ENCODE peak calls at places on chromosome 9, in seven cellular contexts. P is heart left ventricle; Z is activated CD4-positive, alpha-beta T cell treated with anti-CD3 and anti-CD28 coated beads, Interleukin-2, amount 10 ng/mL, durations not matched to agents 7 days and 5 days; F is PC-3; C is activated T-cell treated with anti-CD3 and anti-CD28 coated beads for 24 hours; D is Calu3; E is HT1080. A is an unnamed sample.
A peak's percentile ranks its signal among the peaks of the same experiment; 100 is the strongest.

GRCh38 chr9:116490321-116490720 is 196.8 kb upstream of the TRIM32 start:
- DNase-seq in P (no peak), Z (no peak), F (no peak), C (no peak), D (no peak), E (peak; percentile 51), A (no peak)

GRCh38 chr9:77879344-77880089 is 152.1 kb downstream of the GNAQ start:
- DNase-seq in P (no peak), Z (no peak), F (peak; percentile 30), C (no peak), D (peak; percentile 39), E (peak; percentile 40), A (no peak)

GRCh38 chr9:135547756-135548736 is 2.1 kb downstream of the OBP2A start:
- DNase-seq in P (no peak), Z (no peak), F (no peak), C (no peak), D (no peak), E (no peak), A (no peak)

GRCh38 chr9:106334081-106334480 is 528.9 kb upstream of the ZNF462 start:
- DNase-seq in P (no peak), Z (no peak), F (no peak), C (no peak), D (no peak), E (no peak), A (no peak)

GRCh38 chr9:37946971-37947370 is 43.0 kb upstream of the SLC25A51 start:
- DNase-seq in P (no peak), Z (no peak), F (no peak), C (no peak), D (no peak), E (no peak), A (no peak)

GRCh38 chr9:19028835-19029451 is 4.1 kb downstream of the SAXO1 start:
- DNase-seq in P (peak; percentile 38), Z (peak; percentile 53), F (peak; percentile 69), C (peak; percentile 12), D (peak; percentile 42), E (peak; percentile 56), A (no peak)

GRCh38 chr9:124257865-124258764 is at the start of gene NEK6:
- DNase-seq in P (peak; percentile 51), Z (no peak), F (peak; percentile 31), C (no peak), D (no peak), E (peak; percentile 27), A (peak; percentile 28)

GRCh38 chr9:69076550-69076949 is 41.0 kb downstream of the FXN start:
- DNase-seq in P (no peak), Z (no peak), F (no peak), C (no peak), D (no peak), E (no peak), A (no peak)

GRCh38 chr9:104875320-104875719 is 52.6 kb downstream of the ABCA1 start:
- DNase-seq in P (no peak), Z (no peak), F (no peak), C (no peak), D (no peak), E (no peak), A (no peak)